ENCODE peak calls at places on chromosomes 6 and 20, in five cellular contexts. W is AG04450, U is A549, S is neural progenitor cell, T is heart left ventricle. F is an unnamed sample.

GRCh38 chr6:15715060-15715459 is 52.2 kb upstream of the DTNBP1 start:
- DNase-seq in W (no peak), U (no peak), S (no peak), T (no peak), F (no peak)

GRCh38 chr6:43990627-43991619 is 136.3 kb downstream of the MRPL14 start:
- DNase-seq in W (peak; percentile 88), U (peak; percentile 40), S (no peak), T (no peak), F (peak; percentile 88)

GRCh38 chr20:9741996-9742395 is 96.9 kb downstream of the PAK5 start:
- DNase-seq in W (no peak), U (no peak), S (no peak), T (no peak), F (no peak)

GRCh38 chr20:51318058-51318960 is 224.2 kb downstream of the NFATC2 start:
- DNase-seq in W (no peak), U (peak; percentile 37), S (peak; percentile 84), T (no peak), F (no peak)

GRCh38 chr20:35491823-35492222 is 36.4 kb downstream of the CEP250 start:
- DNase-seq in W (no peak), U (no peak), S (no peak), T (no peak), F (no peak)

GRCh38 chr6:90351696-90352095 is 55.1 kb upstream of the BACH2 start:
- DNase-seq in W (no peak), U (no peak), S (no peak), T (no peak), F (no peak)

GRCh38 chr20:24980321-24981053 is 12.1 kb downstream of the APMAP start:
- DNase-seq in W (no peak), U (no peak), S (no peak), T (no peak), F (no peak)

GRCh38 chr6:124997196-124997875 is 35.1 kb downstream of the RNF217 start:
- DNase-seq in W (no peak), U (no peak), S (no peak), T (no peak), F (no peak)

GRCh38 chr6:26025047-26025893 is 62.0 kb upstream of the HFE start:
- DNase-seq in W (no peak), U (peak; percentile 77), S (no peak), T (no peak), F (no peak)

GRCh38 chr6:126667728-126668127 is 327.8 kb downstream of the CENPW start:
- DNase-seq in W (no peak), U (no peak), S (no peak), T (no peak), F (no peak)

GRCh38 chr6:52982680-52983079 is 12.4 kb downstream of the GSTA4 start:
- DNase-seq in W (no peak), U (no peak), S (no peak), T (no peak), F (no peak)

GRCh38 chr20:62586799-62587198 is 55.5 kb upstream of the SLCO4A1 start:
- DNase-seq in W (no peak), U (no peak), S (no peak), T (no peak), F (no peak)

GRCh38 chr20:63247678-63248228 is 6.5 kb downstream of the NKAIN4 start:
- DNase-seq in W (no peak), U (no peak), S (no peak), T (peak; percentile 53), F (no peak)

GRCh38 chr20:8756410-8756809 is 312.5 kb upstream of the PLCB4 start:
- DNase-seq in W (peak; percentile 57), U (peak; percentile 87), S (no peak), T (no peak), F (no peak)

GRCh38 chr20:47784599-47785320 is 521 bp downstream of the SULF2 start:
- DNase-seq in W (no peak), U (peak; percentile 74), S (peak; percentile 72), T (peak; percentile 77), F (peak; percentile 45)

GRCh38 chr20:53303361-53303760 is 290.3 kb downstream of the ZNF217 start:
- DNase-seq in W (no peak), U (no peak), S (no peak), T (no peak), F (no peak)

GRCh38 chr20:45985573-45985972 is 13.6 kb upstream of the ZNF335 start:
- DNase-seq in W (no peak), U (peak; percentile 52), S (no peak), T (no peak), F (no peak)
- TF ChIP-seq CTCF in W (no peak), U (no peak), S (no peak), T (no peak), F (no peak)

GRCh38 chr6:109183109-109183508 is 87.8 kb downstream of the CEP57L1 start:
- DNase-seq in W (no peak), U (peak; percentile 6), S (no peak), T (no peak), F (no peak)
- H3K4me3 ChIP-seq in W (no peak overlapping the region), U (no peak overlapping the region), S (no peak overlapping the region), T (no peak overlapping the region), F (no peak overlapping the region)

GRCh38 chr20:57088436-57088835 is 178.0 kb downstream of the BMP7 start:
- DNase-seq in W (no peak), U (no peak), S (peak; percentile 24), T (no peak), F (no peak)

GRCh38 chr20:57091748-57092111 is 174.7 kb downstream of the BMP7 start:
- DNase-seq in W (no peak), U (no peak), S (no peak), T (no peak), F (no peak)

GRCh38 chr20:57087705-57088104 is 178.7 kb downstream of the BMP7 start:
- DNase-seq in W (no peak), U (no peak), S (no peak), T (no peak), F (no peak)

GRCh38 chr20:57090590-57091560 is 175.6 kb downstream of the BMP7 start:
- DNase-seq in W (no peak), U (no peak), S (no peak), T (no peak), F (no peak)

DNA sequence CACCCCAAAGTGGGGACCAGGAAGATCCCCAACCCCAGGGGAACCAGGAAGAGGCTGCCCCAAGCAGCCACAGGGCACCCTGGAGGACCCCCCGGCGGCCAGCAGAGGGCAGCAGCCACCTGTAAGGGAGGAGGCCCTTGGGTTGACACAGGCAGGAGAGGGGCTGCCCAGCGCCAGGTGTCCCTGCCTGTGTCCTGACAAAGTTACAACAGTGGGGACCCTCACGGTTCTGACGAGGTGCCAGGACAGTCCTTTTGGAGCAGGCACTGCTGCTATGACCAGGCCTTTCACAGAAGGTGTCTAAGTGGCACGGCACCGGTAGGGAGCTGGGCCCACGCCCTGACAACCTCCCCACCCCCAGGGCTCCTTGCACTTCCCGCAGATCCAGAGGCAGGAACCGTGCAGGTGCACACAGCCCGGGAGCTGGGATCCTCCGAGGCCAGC is 176.7 kb downstream of the BMP7 start:
- DNase-seq in W (no peak), U (peak; percentile 61), S (peak; percentile 90), T (peak; percentile 84), F (peak; percentile 31)
- TF ChIP-seq CTCF in W (peak; percentile 68), U (peak; percentile 92), S (peak; percentile 92), T (peak; percentile 90), F (peak; percentile 66)

GRCh38 chr6:1496836-1497592 is 107.6 kb downstream of the FOXF2 start:
- DNase-seq in W (no peak), U (no peak), S (no peak), T (no peak), F (no peak)

GRCh38 chr6:1495344-1495743 is 106.0 kb downstream of the FOXF2 start:
- DNase-seq in W (no peak), U (no peak), S (no peak), T (no peak), F (no peak)

GRCh38 chr6:1491920-1492319 is 102.5 kb downstream of the FOXF2 start:
- DNase-seq in W (no peak), U (no peak), S (no peak), T (no peak), F (no peak)

GRCh38 chr6:1496092-1496491 is 106.7 kb downstream of the FOXF2 start:
- DNase-seq in W (no peak), U (no peak), S (no peak), T (no peak), F (no peak)

DNA sequence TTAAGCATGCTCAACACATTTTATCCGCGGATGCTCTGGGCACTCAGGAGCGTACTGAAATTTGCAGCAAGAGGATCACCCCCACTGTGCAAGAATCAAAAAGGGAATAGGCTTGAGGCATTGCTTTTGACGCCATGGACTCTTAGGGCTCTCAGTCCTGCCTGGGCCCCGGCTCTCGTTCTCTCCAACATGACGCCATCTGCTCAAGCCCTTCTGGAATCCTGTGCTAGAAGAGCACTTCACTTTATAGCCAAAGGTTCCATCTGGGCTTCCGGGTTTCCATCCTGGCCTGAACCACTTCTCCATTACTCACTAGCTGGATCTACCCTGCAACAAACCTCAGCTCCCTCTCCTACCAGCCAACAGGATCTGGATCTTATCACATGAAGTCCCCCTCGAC is 105.3 kb downstream of the FOXF2 start:
- DNase-seq in W (no peak), U (no peak), S (no peak), T (no peak), F (no peak)
- H3K4me3 ChIP-seq in W (no peak overlapping the region), U (no peak overlapping the region), S (no peak overlapping the region), T (no peak overlapping the region), F (no peak overlapping the region)

DNA sequence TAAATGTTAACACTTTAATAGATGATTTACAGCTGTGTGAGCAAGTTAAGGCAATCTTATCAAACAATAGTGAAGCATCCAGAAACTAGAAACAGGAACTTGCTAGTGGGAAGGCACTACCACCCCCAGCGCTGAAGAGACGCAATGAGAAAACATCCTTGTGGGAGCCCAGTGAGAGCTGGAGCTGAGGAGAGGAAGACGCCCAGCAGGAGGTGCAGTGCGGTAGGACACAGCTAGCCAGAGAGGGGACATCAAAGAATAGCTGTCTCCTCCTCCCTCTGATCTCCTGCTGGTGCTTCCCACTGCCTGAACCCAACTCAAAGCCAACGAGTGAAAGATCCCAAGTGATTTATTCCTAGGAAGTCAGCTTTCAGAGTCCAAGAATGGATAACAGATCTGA is 140.3 kb downstream of the COL12A1 start:
- DNase-seq in W (no peak), U (peak; percentile 21), S (peak; percentile 21), T (peak; percentile 38), F (peak; percentile 21)
- TF ChIP-seq CTCF in W (peak; percentile 16), U (no peak), S (no peak), T (no peak), F (peak; percentile 28)

GRCh38 chr6:135995160-135995898 is 143.8 kb downstream of the PDE7B start:
- DNase-seq in W (peak; percentile 47), U (peak; percentile 27), S (no peak), T (no peak), F (no peak)
- H3K4me3 ChIP-seq in W (peak overlapping the region; percentile 5), U (peak overlapping the region; percentile 8), S (no peak overlapping the region), T (no peak overlapping the region), F (no peak overlapping the region)

F was measured in uterus.